ENCODE peak calls at places on chromosomes 16 and 17, in four cellular contexts. H is OCI-LY7; U is left ventricle myocardium inferior; K is CD8-positive, alpha-beta T cell. V is an unnamed sample.

GRCh38 chr17:8941520-8941919 is 24.0 kb downstream of the PIK3R5 start:
- DNase-seq in H (no peak), U (no peak), K (peak; percentile 67), V (no peak)

GRCh38 chr17:82224666-82225065 is 4.2 kb upstream of the SLC16A3 start:
- DNase-seq in H (no peak), U (no peak), K (no peak), V (no peak)

GRCh38 chr17:46198233-46198632 is 5.0 kb upstream of the KANSL1 start:
- DNase-seq in H (no peak), U (no peak), K (no peak), V (no peak)

GRCh38 chr17:17830740-17831207 is 6.0 kb downstream of the SREBF1 start:
- DNase-seq in H (no peak), U (no peak), K (no peak), V (no peak)

GRCh38 chr16:2036200-2036966 is 9.7 kb downstream of the NHERF2 start:
- DNase-seq in H (no peak), U (no peak), K (no peak), V (no peak)

GRCh38 chr16:57979006-57979585 is 8.2 kb upstream of the CNGB1 start:
- DNase-seq in H (no peak), U (no peak), K (no peak), V (no peak)

GRCh38 chr16:77289331-77289809 is 90.2 kb downstream of the SYCE1L start:
- DNase-seq in H (no peak), U (no peak), K (no peak), V (no peak)

GRCh38 chr17:50596191-50597037 is 35.9 kb downstream of the CACNA1G start:
- DNase-seq in H (no peak), U (no peak), K (no peak), V (peak; percentile 65)

GRCh38 chr16:48001306-48001885 is 154.4 kb downstream of the ABCC12 start:
- DNase-seq in H (no peak), U (no peak), K (no peak), V (no peak)

GRCh38 chr17:66021757-66022156 is 170.2 kb downstream of the CEP112 start:
- DNase-seq in H (peak; percentile 4), U (no peak), K (no peak), V (no peak)

GRCh38 chr17:66016231-66016630 is 175.7 kb downstream of the CEP112 start:
- DNase-seq in H (no peak), U (no peak), K (no peak), V (no peak)

GRCh38 chr17:66018786-66019185 is 173.1 kb downstream of the CEP112 start:
- DNase-seq in H (peak; percentile 5), U (no peak), K (no peak), V (no peak)
- TF ChIP-seq CTCF in H (no peak), U (no peak), K (no peak), V (no peak)

GRCh38 chr16:5042574-5043171 is 8.9 kb upstream of the NAGPA start:
- DNase-seq in H (no peak), U (no peak), K (no peak), V (no peak)
- TF ChIP-seq CTCF in H (no peak), U (no peak), K (no peak), V (no peak)

DNA sequence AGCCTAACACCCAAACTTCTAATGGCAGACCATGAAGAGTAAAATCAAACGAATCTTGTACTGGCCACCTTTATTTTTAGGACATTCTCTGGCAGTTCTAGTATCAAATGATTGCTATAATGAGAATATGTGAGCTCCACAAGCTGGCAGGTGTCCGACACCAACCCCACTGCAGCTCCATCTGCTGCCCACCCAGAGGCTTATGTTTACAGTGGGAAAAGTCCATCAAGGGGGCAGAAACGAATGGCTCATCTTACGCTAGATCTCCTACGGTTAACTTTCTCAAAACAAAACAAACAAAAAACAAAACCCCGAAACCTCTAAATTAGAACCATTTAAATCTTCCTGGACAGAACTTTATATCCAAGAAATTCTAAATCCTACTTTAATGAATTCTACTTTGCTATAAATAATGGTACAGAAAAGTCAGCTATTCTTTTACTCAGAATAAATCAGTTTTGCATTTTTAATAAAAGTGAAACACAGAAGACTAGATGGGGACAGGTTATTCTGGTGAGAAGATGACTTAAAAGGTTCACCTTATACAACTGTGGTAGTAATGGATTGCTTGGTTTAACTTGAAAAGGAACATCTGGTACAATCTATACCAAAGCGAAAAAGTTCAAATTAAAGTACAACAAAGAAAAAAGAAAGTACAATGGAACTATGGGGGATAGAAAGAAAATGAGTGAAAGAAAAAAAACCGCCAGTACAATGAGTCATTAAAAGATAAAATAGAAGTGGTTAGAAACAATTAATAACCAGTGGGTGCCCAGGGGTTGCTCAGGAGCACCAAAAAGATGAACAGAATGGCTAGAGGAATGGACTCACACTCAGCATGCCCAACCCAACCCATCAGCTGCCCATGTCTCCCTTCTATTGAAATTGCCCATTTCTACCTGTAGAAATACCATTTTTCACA is 40.2 kb downstream of the GRB2 start:
- DNase-seq in H (peak; percentile 66), U (no peak), K (no peak), V (no peak)
- TF ChIP-seq CTCF in H (peak; percentile 73), U (no peak), K (no peak), V (no peak)

DNA sequence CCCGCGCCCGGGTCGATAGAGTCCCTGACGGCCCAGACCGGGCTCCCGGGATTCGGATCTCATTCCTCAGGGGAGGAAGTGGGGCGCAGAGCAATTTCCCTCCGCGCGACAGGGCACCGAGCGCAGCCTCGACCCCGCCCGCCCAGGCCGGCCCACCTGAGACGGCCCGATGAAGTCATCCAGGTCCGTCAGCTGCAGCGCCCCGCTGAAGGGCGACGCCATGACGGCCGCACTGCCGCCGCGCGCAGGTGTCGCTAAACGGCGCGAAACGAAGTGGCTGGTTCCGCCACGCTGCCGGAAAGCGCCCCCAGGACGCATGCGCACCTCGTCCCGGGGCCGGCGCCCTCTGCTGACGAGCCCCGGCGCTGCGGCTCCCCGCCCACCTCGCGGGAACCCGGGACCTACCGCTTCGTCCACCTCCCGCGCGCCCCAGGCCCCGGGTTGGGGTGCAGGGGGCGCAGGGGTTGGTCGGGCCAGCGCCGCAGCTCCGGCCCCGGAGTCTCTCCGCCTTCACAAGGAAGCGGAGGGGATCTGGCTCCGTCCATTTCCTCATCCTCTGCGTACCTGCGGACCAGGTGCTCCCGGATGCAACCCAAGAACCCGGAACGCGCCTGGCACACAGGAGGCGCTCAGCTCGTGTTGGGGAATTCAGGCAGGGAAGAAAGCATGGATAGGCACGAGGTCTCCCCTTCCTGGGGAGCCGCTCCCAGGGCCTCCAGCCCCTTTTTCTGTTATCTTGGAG is at the start of gene CIAO3:
- DNase-seq in H (peak; percentile 96), U (peak; percentile 89), K (peak; percentile 90), V (peak; percentile 96)
- TF ChIP-seq CTCF in H (peak; percentile 87), U (peak; percentile 96), K (peak; percentile 93), V (peak; percentile 97)

GRCh38 chr17:42548070-42548837 is 4.5 kb upstream of the HSD17B1 start:
- DNase-seq in H (peak; percentile 84), U (peak; percentile 57), K (peak; percentile 81), V (peak; percentile 76)
- TF ChIP-seq CTCF in H (peak; percentile 77), U (peak; percentile 42), K (peak; percentile 53), V (peak; percentile 17)

DNA sequence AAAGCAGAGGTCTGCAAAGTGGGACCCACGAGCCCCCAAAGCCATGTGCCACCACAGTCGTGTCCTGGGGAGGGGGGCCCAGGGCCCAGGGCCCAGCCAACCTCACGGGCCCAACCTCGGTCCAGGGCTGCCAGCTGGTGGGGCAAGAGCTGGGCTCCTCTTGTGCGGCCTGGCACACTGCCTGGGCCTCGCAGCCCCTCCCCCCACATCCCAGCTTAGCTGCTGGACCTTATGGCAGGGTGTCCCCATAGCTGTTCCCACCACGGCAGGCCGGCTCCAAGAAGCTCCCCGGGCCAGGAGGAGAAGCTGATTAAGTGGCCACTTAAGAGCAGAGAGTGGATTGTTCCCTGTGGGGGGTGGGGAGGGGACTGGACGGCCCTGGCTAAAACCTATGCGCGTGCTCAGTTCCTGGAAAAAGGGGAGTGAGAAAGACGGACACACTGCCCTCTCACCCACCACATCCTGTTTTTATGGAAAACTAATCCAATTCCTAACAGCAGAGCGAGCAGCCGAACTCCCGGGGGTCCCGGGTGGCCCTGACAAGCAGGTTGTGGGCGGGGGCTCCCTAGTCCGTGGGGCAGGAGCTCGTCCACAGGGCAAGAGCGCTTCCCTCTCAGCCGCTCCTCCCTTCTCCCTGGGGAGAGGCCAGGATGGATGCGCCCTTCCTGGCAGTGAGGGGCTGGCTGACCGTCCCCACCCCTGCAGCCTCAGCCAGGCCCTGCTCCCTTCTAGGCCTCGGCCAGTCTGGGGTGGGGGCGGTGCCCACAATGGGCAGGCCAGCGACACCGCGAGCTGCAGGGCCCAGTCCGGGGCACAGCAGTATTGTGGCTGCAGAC is 16.8 kb downstream of the PIEZO1 start:
- DNase-seq in H (no peak), U (no peak), K (no peak), V (no peak)
- TF ChIP-seq CTCF in H (no peak), U (no peak), K (no peak), V (no peak)

GRCh38 chr17:67993153-67993997 is 2.9 kb downstream of the C17orf58 start:
- DNase-seq in H (peak; percentile 97), U (peak; percentile 87), K (peak; percentile 65), V (peak; percentile 81)
- TF ChIP-seq CTCF in H (no peak), U (peak; percentile 32), K (no peak), V (no peak)

GRCh38 chr16:85357323-85357722 is 245.1 kb upstream of the CIBAR2 start:
- DNase-seq in H (no peak), U (no peak), K (no peak), V (no peak)

GRCh38 chr16:85360323-85361277 is 248.3 kb upstream of the CIBAR2 start:
- DNase-seq in H (peak; percentile 68), U (no peak), K (no peak), V (no peak)

GRCh38 chr16:85358704-85359146 is 246.5 kb upstream of the CIBAR2 start:
- DNase-seq in H (no peak), U (no peak), K (no peak), V (no peak)

GRCh38 chr16:85357924-85358505 is 245.7 kb upstream of the CIBAR2 start:
- DNase-seq in H (no peak), U (no peak), K (no peak), V (no peak)

DNA sequence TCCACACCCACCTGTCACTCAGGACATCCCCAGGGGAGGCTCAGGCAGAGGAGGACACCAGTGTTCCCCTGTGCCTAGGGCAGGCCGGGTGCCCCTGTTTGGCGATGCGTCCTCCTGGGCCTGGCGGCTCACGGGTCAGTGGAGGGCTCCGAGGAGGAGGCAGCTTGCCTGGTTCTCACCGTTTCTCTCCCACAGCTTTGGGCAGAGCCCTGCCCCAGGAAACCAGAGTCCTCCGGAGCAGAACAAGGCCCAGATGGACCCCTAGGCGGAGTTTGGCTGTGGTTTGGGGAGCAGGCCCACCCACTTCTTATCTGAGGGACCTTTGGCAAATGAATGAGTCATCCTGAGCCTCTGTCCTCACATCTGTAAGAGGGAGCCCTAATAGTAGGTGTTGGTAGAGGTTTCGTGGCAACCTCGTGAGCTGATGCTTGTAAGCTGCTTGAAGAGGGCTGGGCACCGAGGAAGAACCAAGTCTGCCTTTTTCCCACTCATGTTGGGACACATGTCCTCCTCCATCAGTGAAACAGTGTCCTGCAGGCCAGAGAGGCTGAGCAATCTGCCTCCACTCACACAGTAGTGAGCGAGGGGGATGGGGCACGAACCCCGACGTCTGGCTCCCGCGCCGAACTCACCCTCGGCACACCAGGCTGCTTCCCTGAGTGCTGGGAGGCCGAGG is 247.0 kb upstream of the CIBAR2 start:
- DNase-seq in H (no peak), U (no peak), K (no peak), V (no peak)
- TF ChIP-seq CTCF in H (no peak), U (no peak), K (no peak), V (no peak)

V was measured in endothelial cell.